ENCODE peak calls at places on chromosomes 5 and 9, in seven cellular contexts. One of them, this sample, is unnamed. For H3K9me3, the result is how much of the 10 kb centered on the place peaks cover.

GRCh38 chr9:24587883-24588282 is 42.2 kb upstream of the IZUMO3 start:
- DNase-seq in cardiac muscle cell: no peak
- DNase-seq in HCT116: no peak
- DNase-seq in body of pancreas: no peak
- DNase-seq in CD4-positive, CD25-positive, alpha-beta regulatory T cell: no peak
- DNase-seq in ovary: no peak
- DNase-seq in OCI-LY7: no peak
- DNase-seq in this sample: no peak

GRCh38 chr5:65961644-65962043 is 35.3 kb downstream of the ERBIN start:
- DNase-seq in ovary: no peak
- DNase-seq in OCI-LY7: no peak
- DNase-seq in HCT116: no peak
- DNase-seq in CD4-positive, CD25-positive, alpha-beta regulatory T cell: peak
- DNase-seq in cardiac muscle cell: peak
- DNase-seq in body of pancreas: no peak
- DNase-seq in this sample: no peak

GRCh38 chr5:89967806-89968444 is 441.6 kb downstream of the CETN3 start:
- DNase-seq in cardiac muscle cell: peak
- DNase-seq in OCI-LY7: no peak
- DNase-seq in body of pancreas: no peak
- DNase-seq in HCT116: no peak
- DNase-seq in ovary: no peak
- DNase-seq in CD4-positive, CD25-positive, alpha-beta regulatory T cell: no peak
- DNase-seq in this sample: no peak

GRCh38 chr9:128420651-128421473 is at the start of gene CERCAM:
- DNase-seq in cardiac muscle cell: peak
- DNase-seq in OCI-LY7: peak
- DNase-seq in ovary: peak
- DNase-seq in HCT116: no peak
- DNase-seq in body of pancreas: peak
- DNase-seq in CD4-positive, CD25-positive, alpha-beta regulatory T cell: peak
- DNase-seq in this sample: no peak

GRCh38 chr5:178589180-178590140 is 733 bp downstream of the COL23A1 start:
- DNase-seq in ovary: no peak
- DNase-seq in HCT116: no peak
- DNase-seq in body of pancreas: no peak
- DNase-seq in cardiac muscle cell: peak
- DNase-seq in OCI-LY7: no peak
- DNase-seq in CD4-positive, CD25-positive, alpha-beta regulatory T cell: peak
- DNase-seq in this sample: no peak

GRCh38 chr9:33192493-33193245 is 25.5 kb upstream of the B4GALT1 start:
- DNase-seq in cardiac muscle cell: no peak
- DNase-seq in ovary: no peak
- DNase-seq in HCT116: no peak
- DNase-seq in OCI-LY7: peak
- DNase-seq in body of pancreas: no peak
- DNase-seq in CD4-positive, CD25-positive, alpha-beta regulatory T cell: no peak
- DNase-seq in this sample: no peak

GRCh38 chr5:178460598-178461425 is 129.4 kb downstream of the COL23A1 start:
- DNase-seq in ovary: no peak
- DNase-seq in OCI-LY7: peak
- DNase-seq in CD4-positive, CD25-positive, alpha-beta regulatory T cell: peak
- DNase-seq in cardiac muscle cell: peak
- DNase-seq in body of pancreas: peak
- DNase-seq in HCT116: peak
- DNase-seq in this sample: peak

GRCh38 chr5:133635051-133635450 is 22.7 kb upstream of the FSTL4 start:
- DNase-seq in OCI-LY7: no peak
- DNase-seq in CD4-positive, CD25-positive, alpha-beta regulatory T cell: no peak
- DNase-seq in body of pancreas: no peak
- DNase-seq in cardiac muscle cell: peak
- DNase-seq in ovary: no peak
- DNase-seq in HCT116: no peak
- DNase-seq in this sample: no peak

GRCh38 chr9:3001311-3001710 is 157.4 kb upstream of the PUM3 start:
- DNase-seq in cardiac muscle cell: no peak
- DNase-seq in OCI-LY7: no peak
- DNase-seq in body of pancreas: no peak
- DNase-seq in CD4-positive, CD25-positive, alpha-beta regulatory T cell: no peak
- DNase-seq in HCT116: no peak
- DNase-seq in ovary: no peak
- DNase-seq in this sample: no peak

GRCh38 chr9:72383978-72384709 is 19.1 kb upstream of the ZFAND5 start:
- DNase-seq in ovary: no peak
- DNase-seq in CD4-positive, CD25-positive, alpha-beta regulatory T cell: no peak
- DNase-seq in cardiac muscle cell: peak
- DNase-seq in OCI-LY7: no peak
- DNase-seq in body of pancreas: no peak
- DNase-seq in HCT116: no peak
- DNase-seq in this sample: no peak

GRCh38 chr9:95778957-95779356 is 96.5 kb upstream of the ERCC6L2 start:
- DNase-seq in cardiac muscle cell: peak
- DNase-seq in HCT116: no peak
- DNase-seq in OCI-LY7: no peak
- DNase-seq in CD4-positive, CD25-positive, alpha-beta regulatory T cell: no peak
- DNase-seq in ovary: peak
- DNase-seq in body of pancreas: no peak
- DNase-seq in this sample: no peak

GRCh38 chr9:99024959-99025358 is 80.0 kb upstream of the TGFBR1 start:
- DNase-seq in body of pancreas: no peak
- DNase-seq in CD4-positive, CD25-positive, alpha-beta regulatory T cell: peak
- DNase-seq in cardiac muscle cell: peak
- DNase-seq in HCT116: no peak
- DNase-seq in OCI-LY7: no peak
- DNase-seq in ovary: no peak
- DNase-seq in this sample: no peak

GRCh38 chr5:150609843-150610584 is 30.4 kb upstream of the SYNPO start:
- DNase-seq in OCI-LY7: no peak
- DNase-seq in ovary: no peak
- DNase-seq in cardiac muscle cell: no peak
- DNase-seq in CD4-positive, CD25-positive, alpha-beta regulatory T cell: no peak
- DNase-seq in HCT116: no peak
- DNase-seq in body of pancreas: no peak
- DNase-seq in this sample: no peak

GRCh38 chr9:81619353-81620008 is 69.9 kb downstream of the TLE1 start:
- DNase-seq in ovary: no peak
- DNase-seq in body of pancreas: no peak
- DNase-seq in cardiac muscle cell: peak
- DNase-seq in OCI-LY7: no peak
- DNase-seq in CD4-positive, CD25-positive, alpha-beta regulatory T cell: no peak
- DNase-seq in HCT116: no peak
- DNase-seq in this sample: no peak

GRCh38 chr5:52620315-52620714 is 167.4 kb upstream of the ITGA1 start:
- DNase-seq in body of pancreas: no peak
- DNase-seq in OCI-LY7: no peak
- DNase-seq in ovary: no peak
- DNase-seq in cardiac muscle cell: no peak
- DNase-seq in HCT116: no peak
- DNase-seq in CD4-positive, CD25-positive, alpha-beta regulatory T cell: no peak
- DNase-seq in this sample: no peak

GRCh38 chr5:19256036-19256435 is 732.0 kb downstream of the CDH18 start:
- DNase-seq in ovary: no peak
- DNase-seq in HCT116: no peak
- DNase-seq in body of pancreas: no peak
- DNase-seq in cardiac muscle cell: no peak
- DNase-seq in OCI-LY7: peak
- DNase-seq in CD4-positive, CD25-positive, alpha-beta regulatory T cell: no peak
- DNase-seq in this sample: no peak

GRCh38 chr5:63923914-63924313 is 38.3 kb downstream of the HTR1A start:
- DNase-seq in HCT116: no peak
- DNase-seq in CD4-positive, CD25-positive, alpha-beta regulatory T cell: no peak
- DNase-seq in cardiac muscle cell: no peak
- DNase-seq in OCI-LY7: no peak
- DNase-seq in ovary: no peak
- DNase-seq in body of pancreas: peak
- DNase-seq in this sample: no peak

GRCh38 chr9:129894106-129894823 is 59.0 kb downstream of the USP20 start:
- DNase-seq in CD4-positive, CD25-positive, alpha-beta regulatory T cell: peak
- DNase-seq in ovary: no peak
- DNase-seq in HCT116: no peak
- DNase-seq in OCI-LY7: no peak
- DNase-seq in cardiac muscle cell: no peak
- DNase-seq in body of pancreas: no peak
- DNase-seq in this sample: peak

GRCh38 chr9:94911986-94912635 is 185.6 kb downstream of the AOPEP start:
- DNase-seq in cardiac muscle cell: peak
- DNase-seq in OCI-LY7: no peak
- DNase-seq in ovary: no peak
- DNase-seq in body of pancreas: no peak
- DNase-seq in HCT116: no peak
- DNase-seq in CD4-positive, CD25-positive, alpha-beta regulatory T cell: no peak
- DNase-seq in this sample: no peak

GRCh38 chr5:64632251-64632650 is 58.1 kb upstream of the SHISAL2B start:
- DNase-seq in OCI-LY7: no peak
- DNase-seq in HCT116: no peak
- DNase-seq in body of pancreas: no peak
- DNase-seq in cardiac muscle cell: no peak
- DNase-seq in CD4-positive, CD25-positive, alpha-beta regulatory T cell: no peak
- DNase-seq in ovary: no peak
- DNase-seq in this sample: no peak

GRCh38 chr9:127280880-127281660 is 16.5 kb downstream of the GARNL3 start:
- DNase-seq in ovary: no peak
- DNase-seq in HCT116: no peak
- DNase-seq in cardiac muscle cell: no peak
- DNase-seq in CD4-positive, CD25-positive, alpha-beta regulatory T cell: no peak
- DNase-seq in OCI-LY7: no peak
- DNase-seq in body of pancreas: peak
- DNase-seq in this sample: no peak

GRCh38 chr9:129012893-129013448 is 15.2 kb downstream of the SH3GLB2 start:
- DNase-seq in cardiac muscle cell: no peak
- DNase-seq in body of pancreas: no peak
- DNase-seq in CD4-positive, CD25-positive, alpha-beta regulatory T cell: no peak
- DNase-seq in HCT116: no peak
- DNase-seq in ovary: no peak
- DNase-seq in OCI-LY7: no peak
- DNase-seq in this sample: no peak

GRCh38 chr9:109311731-109312130 is 9.1 kb downstream of the EPB41L4B start:
- DNase-seq in cardiac muscle cell: no peak
- DNase-seq in OCI-LY7: no peak
- DNase-seq in CD4-positive, CD25-positive, alpha-beta regulatory T cell: peak
- DNase-seq in ovary: no peak
- DNase-seq in body of pancreas: no peak
- DNase-seq in HCT116: no peak
- DNase-seq in this sample: no peak

GRCh38 chr5:109681763-109682162 is 8.0 kb upstream of the MAN2A1 start:
- DNase-seq in CD4-positive, CD25-positive, alpha-beta regulatory T cell: no peak
- DNase-seq in OCI-LY7: no peak
- DNase-seq in cardiac muscle cell: no peak
- DNase-seq in ovary: no peak
- DNase-seq in body of pancreas: no peak
- DNase-seq in HCT116: no peak
- DNase-seq in this sample: no peak

GRCh38 chr5:109682383-109682782 is 7.3 kb upstream of the MAN2A1 start:
- DNase-seq in OCI-LY7: no peak
- DNase-seq in HCT116: no peak
- DNase-seq in cardiac muscle cell: no peak
- DNase-seq in CD4-positive, CD25-positive, alpha-beta regulatory T cell: no peak
- DNase-seq in ovary: no peak
- DNase-seq in body of pancreas: no peak
- DNase-seq in this sample: no peak

DNA sequence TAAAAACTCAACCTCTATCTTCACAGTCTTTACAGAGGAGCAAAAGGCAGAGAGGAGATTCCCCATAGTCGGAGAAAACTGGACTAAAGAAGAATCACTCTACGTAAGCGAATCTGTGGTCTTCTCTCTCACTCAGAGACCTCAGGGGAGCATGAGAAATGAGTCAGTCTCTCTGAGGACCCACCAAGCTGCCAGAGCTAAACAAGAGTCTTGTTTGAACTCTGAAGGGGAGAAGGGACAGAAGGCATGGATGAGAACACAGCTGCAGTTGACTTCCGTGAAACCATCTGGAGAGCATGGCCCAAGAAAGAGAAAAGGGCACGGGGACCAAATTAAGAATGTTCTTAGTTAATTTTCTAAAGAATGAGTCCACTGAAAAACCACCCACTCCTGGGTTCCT is 12.8 kb upstream of the MAN2A1 start:
- DNase-seq in ovary: no peak
- DNase-seq in cardiac muscle cell: no peak
- DNase-seq in CD4-positive, CD25-positive, alpha-beta regulatory T cell: no peak
- DNase-seq in HCT116: no peak
- DNase-seq in OCI-LY7: no peak
- DNase-seq in body of pancreas: no peak
- DNase-seq in this sample: no peak
- H3K9me3 ChIP-seq in ovary: under half
- H3K9me3 ChIP-seq in cardiac muscle cell: under half
- H3K9me3 ChIP-seq in CD4-positive, CD25-positive, alpha-beta regulatory T cell: under half
- H3K9me3 ChIP-seq in HCT116: under half
- H3K9me3 ChIP-seq in OCI-LY7: under half
- H3K9me3 ChIP-seq in body of pancreas: under half
- H3K9me3 ChIP-seq in this sample: under half

DNA sequence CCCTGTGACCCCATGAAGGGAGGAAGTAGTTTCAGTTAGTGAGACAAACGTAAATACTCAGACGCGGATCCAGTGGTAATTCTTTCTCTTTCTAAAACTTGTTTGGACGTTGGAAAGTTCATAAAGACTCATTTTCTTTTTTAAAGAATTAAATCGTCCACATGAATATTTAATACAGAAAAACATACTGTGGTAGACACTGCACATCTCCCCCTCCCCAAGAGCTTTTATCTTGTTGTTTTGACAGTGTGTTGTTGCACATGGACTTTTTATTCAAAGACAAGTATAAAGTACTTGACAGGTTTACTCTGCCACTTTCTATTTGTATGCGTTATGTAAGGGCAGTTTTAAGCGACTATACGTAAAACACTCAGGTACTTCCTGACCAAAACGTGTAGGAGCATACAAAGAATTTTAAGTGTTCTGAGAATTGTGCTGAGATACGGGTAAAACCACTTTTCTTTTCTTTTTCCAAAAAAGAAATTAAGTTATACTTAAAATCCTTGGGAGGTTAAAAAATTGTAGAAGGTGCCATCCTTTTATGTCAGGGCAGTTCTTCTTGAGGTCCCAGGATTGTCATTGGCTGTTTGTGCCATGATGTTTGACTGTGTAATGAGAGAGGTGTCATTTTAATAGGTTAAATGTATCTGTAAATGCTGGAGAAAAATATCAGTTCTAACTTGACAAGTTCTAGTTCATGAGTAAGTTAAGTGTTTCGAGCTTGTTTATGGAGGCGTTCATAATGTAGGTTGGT is 1.3 kb downstream of the NIPBL start:
- DNase-seq in body of pancreas: no peak
- DNase-seq in cardiac muscle cell: peak
- DNase-seq in HCT116: peak
- DNase-seq in ovary: no peak
- DNase-seq in OCI-LY7: peak
- DNase-seq in CD4-positive, CD25-positive, alpha-beta regulatory T cell: peak
- DNase-seq in this sample: peak
- H3K4me3 ChIP-seq in body of pancreas: peak
- H3K4me3 ChIP-seq in cardiac muscle cell: peak
- H3K4me3 ChIP-seq in HCT116: peak
- H3K4me3 ChIP-seq in ovary: peak
- H3K4me3 ChIP-seq in OCI-LY7: peak
- H3K4me3 ChIP-seq in CD4-positive, CD25-positive, alpha-beta regulatory T cell: peak
- H3K4me3 ChIP-seq in this sample: peak

GRCh38 chr5:174900176-174900692 is 175.9 kb downstream of the MSX2 start:
- DNase-seq in body of pancreas: no peak
- DNase-seq in HCT116: no peak
- DNase-seq in OCI-LY7: no peak
- DNase-seq in ovary: no peak
- DNase-seq in cardiac muscle cell: no peak
- DNase-seq in CD4-positive, CD25-positive, alpha-beta regulatory T cell: no peak
- DNase-seq in this sample: no peak
- H3K9me3 ChIP-seq in body of pancreas: under half
- H3K9me3 ChIP-seq in HCT116: under half
- H3K9me3 ChIP-seq in OCI-LY7: under half
- H3K9me3 ChIP-seq in ovary: under half
- H3K9me3 ChIP-seq in cardiac muscle cell: under half
- H3K9me3 ChIP-seq in CD4-positive, CD25-positive, alpha-beta regulatory T cell: under half
- H3K9me3 ChIP-seq in this sample: under half

GRCh38 chr9:14271078-14271673 is 42.8 kb downstream of the NFIB start:
- DNase-seq in OCI-LY7: no peak
- DNase-seq in ovary: peak
- DNase-seq in CD4-positive, CD25-positive, alpha-beta regulatory T cell: no peak
- DNase-seq in HCT116: no peak
- DNase-seq in cardiac muscle cell: peak
- DNase-seq in body of pancreas: peak
- DNase-seq in this sample: no peak
- H3K4me3 ChIP-seq in OCI-LY7: no peak
- H3K4me3 ChIP-seq in ovary: no peak
- H3K4me3 ChIP-seq in CD4-positive, CD25-positive, alpha-beta regulatory T cell: no peak
- H3K4me3 ChIP-seq in HCT116: no peak
- H3K4me3 ChIP-seq in cardiac muscle cell: no peak
- H3K4me3 ChIP-seq in body of pancreas: no peak
- H3K4me3 ChIP-seq in this sample: no peak

This sample was measured in CD4-positive, alpha-beta memory T cell.